ENCODE peak calls at places on chromosomes 2 and 18, in seven cellular contexts. V is transverse colon, P is GM23248, R is A549, B is lower lobe of right lung, C is heart right ventricle, T is body of pancreas. H is an unnamed sample. For H3K9me3, the result is how much of the 10 kb centered on the place peaks cover.

GRCh38 chr2:164903944-164904343 is 51.4 kb downstream of the SLC38A11 start:
- DNase-seq in P (peak), B (no peak), C (no peak), R (no peak), T (peak), V (no peak), H (no peak)

GRCh38 chr18:34108206-34108605 is 116.5 kb downstream of the NOL4 start:
- DNase-seq in R (no peak), C (no peak), B (no peak), P (no peak), T (no peak), V (no peak), H (no peak)

GRCh38 chr2:241867776-241868420 is 1.6 kb upstream of the RTP5 start:
- DNase-seq in V (no peak), R (no peak), T (peak), B (no peak), P (peak), C (peak), H (peak)

GRCh38 chr18:32730620-32731021 is 42.2 kb downstream of the KLHL14 start:
- DNase-seq in C (no peak), T (no peak), V (no peak), P (peak), B (no peak), R (no peak), H (no peak)

GRCh38 chr18:63131106-63131943 is 188.2 kb downstream of the BCL2 start:
- DNase-seq in C (no peak), B (no peak), R (peak), T (peak), P (peak), V (peak), H (peak)

GRCh38 chr2:64260817-64261216 is 116.6 kb upstream of the PELI1 start:
- DNase-seq in R (no peak), B (peak), P (no peak), C (peak), T (peak), V (peak), H (no peak)

GRCh38 chr2:203534486-203535077 is 519 bp downstream of the RAPH1 start:
- DNase-seq in B (no peak), T (no peak), C (no peak), V (peak), P (peak), R (peak), H (no peak)

GRCh38 chr2:28608829-28609400 is 113.1 kb downstream of the PLB1 start:
- DNase-seq in R (no peak), P (no peak), V (no peak), B (no peak), C (no peak), T (no peak), H (no peak)

GRCh38 chr18:52002600-52002999 is 337.4 kb upstream of the DCC start:
- DNase-seq in C (no peak), R (no peak), T (no peak), V (no peak), B (no peak), P (no peak), H (no peak)

GRCh38 chr2:8719528-8719927 is 37.7 kb downstream of the ID2 start:
- DNase-seq in C (no peak), V (no peak), R (no peak), B (no peak), T (peak), P (peak), H (no peak)

GRCh38 chr2:121196849-121197155 is 88.2 kb downstream of the TFCP2L1 start:
- DNase-seq in R (no peak), B (no peak), T (no peak), C (no peak), P (no peak), V (no peak), H (no peak)

DNA sequence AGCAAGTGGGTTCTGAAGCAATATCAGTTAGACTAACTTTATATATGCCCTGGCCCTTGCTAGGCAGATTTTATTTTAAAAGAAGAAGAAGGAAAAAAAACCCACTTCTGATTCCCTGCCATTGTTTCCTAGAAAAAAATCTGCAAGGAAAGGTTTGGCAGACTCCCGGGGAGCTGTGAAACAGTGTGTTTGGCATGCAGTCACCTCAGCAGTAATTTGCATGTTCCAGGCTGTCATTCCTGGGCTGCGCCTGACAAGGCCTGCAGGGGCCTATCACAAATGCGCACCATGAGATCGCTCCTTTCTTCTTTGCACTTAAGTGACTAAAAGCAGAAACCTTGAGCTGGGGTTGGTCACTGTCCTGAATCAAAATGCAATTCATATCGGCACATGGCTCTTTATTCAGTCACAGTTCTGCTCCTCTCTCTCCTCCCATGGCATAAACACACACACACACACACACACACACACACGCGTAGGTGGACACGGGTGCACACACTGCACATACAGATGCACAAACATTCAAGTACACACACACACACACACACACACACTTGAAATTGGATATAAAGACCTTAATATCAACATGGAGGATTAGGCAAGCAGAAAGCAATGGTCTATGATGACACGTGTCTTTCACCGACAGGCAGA is 172.8 kb downstream of the MYT1L start:
- DNase-seq in B (no peak), R (no peak), P (no peak), V (no peak), C (no peak), T (no peak), H (no peak)
- H3K9me3 ChIP-seq in B (under half), R (under half), P (under half), V (under half), C (under half), T (under half), H (under half)

GRCh38 chr2:126674075-126674744 is 18.3 kb downstream of the GYPC start:
- DNase-seq in P (no peak), B (no peak), V (no peak), T (no peak), C (no peak), R (no peak), H (no peak)

GRCh38 chr2:126675637-126676036 is 19.7 kb downstream of the GYPC start:
- DNase-seq in C (no peak), V (no peak), T (no peak), P (no peak), B (no peak), R (no peak), H (no peak)

GRCh38 chr2:126671049-126671448 is 15.1 kb downstream of the GYPC start:
- DNase-seq in P (no peak), T (no peak), B (no peak), R (no peak), C (no peak), V (no peak), H (no peak)

GRCh38 chr2:126671488-126671887 is 15.5 kb downstream of the GYPC start:
- DNase-seq in C (no peak), V (no peak), R (no peak), P (no peak), B (no peak), T (no peak), H (no peak)

GRCh38 chr2:126673215-126673614 is 17.3 kb downstream of the GYPC start:
- DNase-seq in V (no peak), P (no peak), B (no peak), R (no peak), T (no peak), C (no peak), H (no peak)
- H3K9me3 ChIP-seq in V (under half), P (under half), B (under half), R (under half), T (under half), C (under half), H (under half)

GRCh38 chr2:2871480-2872308 is 505.9 kb downstream of the EIPR1 start:
- DNase-seq in V (no peak), R (no peak), B (no peak), C (no peak), T (no peak), P (no peak), H (no peak)
- H3K9me3 ChIP-seq in V (under half), R (under half), B (under half), C (under half), T (under half), P (under half), H (under half)

GRCh38 chr2:237653791-237654558 is 26.6 kb downstream of the LRRFIP1 start:
- DNase-seq in P (no peak), T (no peak), B (no peak), C (no peak), R (no peak), V (no peak), H (no peak)

GRCh38 chr2:237651761-237652160 is 24.4 kb downstream of the LRRFIP1 start:
- DNase-seq in B (no peak), T (no peak), P (no peak), R (no peak), V (no peak), C (no peak), H (no peak)

GRCh38 chr2:237650455-237650850 is 23.1 kb downstream of the LRRFIP1 start:
- DNase-seq in C (no peak), V (no peak), R (no peak), P (no peak), B (peak), T (peak), H (no peak)

GRCh38 chr2:237652854-237653253 is 25.5 kb downstream of the LRRFIP1 start:
- DNase-seq in R (no peak), B (no peak), P (no peak), V (no peak), T (no peak), C (no peak), H (no peak)

GRCh38 chr2:237652181-237652580 is 24.8 kb downstream of the LRRFIP1 start:
- DNase-seq in V (no peak), C (peak), P (no peak), T (no peak), B (no peak), R (no peak), H (no peak)
- H3K9me3 ChIP-seq in V (under half), C (under half), P (under half), T (under half), B (under half), R (under half), H (under half)

GRCh38 chr18:908631-909621 is 4.3 kb downstream of the ADCYAP1 start:
- DNase-seq in P (peak), B (no peak), C (no peak), R (no peak), T (no peak), V (no peak), H (no peak)

GRCh38 chr18:907171-907879 is 2.7 kb downstream of the ADCYAP1 start:
- DNase-seq in P (peak), C (no peak), B (peak), V (no peak), T (peak), R (no peak), H (no peak)

GRCh38 chr18:905948-906415 is 1.3 kb downstream of the ADCYAP1 start:
- DNase-seq in R (no peak), B (no peak), P (no peak), V (no peak), T (no peak), C (no peak), H (no peak)

GRCh38 chr18:906416-907170 is 1.9 kb downstream of the ADCYAP1 start:
- DNase-seq in R (no peak), V (no peak), P (peak), B (no peak), C (no peak), T (no peak), H (no peak)

DNA sequence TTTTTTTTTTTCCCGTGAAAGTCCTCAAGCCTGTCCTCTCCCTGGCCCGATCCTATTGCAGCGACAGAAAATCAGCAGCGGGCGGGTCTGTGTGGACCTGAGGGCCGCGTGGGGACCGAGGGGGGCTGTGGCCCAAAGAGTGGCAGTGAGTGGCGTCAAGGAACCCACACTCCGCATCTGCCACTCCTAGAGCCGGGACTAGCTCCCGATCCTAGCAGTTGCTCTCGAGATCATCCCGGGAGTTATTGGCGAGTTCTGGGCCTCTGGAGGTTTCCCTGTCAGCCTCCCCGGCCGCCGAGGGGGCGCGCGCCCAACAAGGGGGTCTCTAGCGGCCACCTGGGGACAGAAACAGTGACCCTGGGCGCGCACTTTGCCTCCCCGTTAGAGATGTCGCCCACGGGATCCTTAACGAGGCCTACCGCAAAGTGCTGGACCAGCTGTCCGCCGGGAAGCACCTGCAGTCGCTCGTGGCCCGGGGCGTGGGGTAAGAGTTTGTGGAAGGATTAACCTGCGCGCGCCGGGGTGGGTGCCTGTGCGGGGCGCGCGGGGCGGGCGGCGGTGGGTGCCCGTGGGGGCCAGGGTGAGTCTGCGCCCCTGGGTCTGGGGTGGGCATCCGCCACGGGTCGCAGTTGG is 3.3 kb downstream of the ADCYAP1 start:
- DNase-seq in P (no peak), R (no peak), V (no peak), B (peak), T (no peak), C (no peak), H (no peak)
- H3K9me3 ChIP-seq in P (under half), R (under half), V (under half), B (under half), T (under half), C (under half), H (under half)

GRCh38 chr2:170715932-170716777 is 1.0 kb downstream of the SP5 start:
- DNase-seq in R (no peak), C (peak), T (no peak), V (peak), B (no peak), P (no peak), H (no peak)
- H3K9me3 ChIP-seq in R (under half), C (under half), T (under half), V (under half), B (under half), P (under half), H (under half)

DNA sequence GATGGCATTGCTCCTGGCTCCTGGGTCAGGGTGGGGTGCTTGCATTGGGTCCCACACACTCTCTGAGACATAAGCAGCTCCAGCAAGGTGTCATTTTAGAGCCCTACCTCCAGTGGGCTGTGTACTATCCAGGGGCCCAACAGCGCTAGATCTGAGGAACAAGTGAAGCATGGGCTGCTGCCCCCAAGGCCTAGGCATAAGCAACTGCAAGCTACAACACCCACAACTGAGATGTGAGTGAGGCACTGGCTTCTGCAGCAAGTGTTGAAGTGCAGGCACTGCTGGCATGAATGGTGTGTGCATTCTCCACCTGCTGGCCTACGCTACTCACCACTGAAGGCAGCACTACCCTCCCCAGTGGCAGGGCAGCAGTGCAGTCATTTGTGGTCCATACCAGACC is 81.0 kb upstream of the STK39 start:
- DNase-seq in P (no peak), B (no peak), C (no peak), T (no peak), V (no peak), R (no peak), H (no peak)
- H3K9me3 ChIP-seq in P (under half), B (under half), C (under half), T (under half), V (under half), R (under half), H (under half)

GRCh38 chr2:52895726-52896340 is 871.8 kb upstream of the CHAC2 start:
- DNase-seq in V (no peak), B (no peak), T (no peak), P (no peak), C (no peak), R (no peak), H (no peak)

DNA sequence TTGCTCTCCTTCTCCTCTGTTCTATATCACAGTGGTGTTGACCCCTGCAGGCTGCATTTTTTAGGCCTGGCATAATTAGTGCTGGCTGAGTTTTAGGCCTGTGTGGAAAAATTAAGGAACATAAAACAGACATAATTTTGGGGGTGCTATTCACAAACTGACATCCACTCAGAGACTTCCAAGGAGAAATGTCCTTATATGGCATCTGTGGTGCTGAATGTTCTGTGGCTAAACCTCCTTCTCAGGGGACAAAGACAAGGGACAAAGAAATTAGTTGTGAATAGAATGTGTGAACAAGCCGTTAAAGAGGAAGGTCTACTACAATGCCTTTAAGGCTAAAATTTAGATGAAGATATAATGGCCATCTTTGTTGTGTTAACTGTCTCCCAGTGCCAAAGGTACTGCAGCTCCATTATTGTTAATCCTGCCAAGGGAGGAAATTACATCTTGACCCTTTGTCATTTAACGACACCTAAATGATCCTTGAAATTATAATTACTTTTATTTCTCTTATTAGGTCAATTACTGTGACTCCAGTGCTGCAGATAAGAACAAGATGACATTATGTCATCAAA is 870.0 kb upstream of the CHAC2 start:
- DNase-seq in R (no peak), B (no peak), T (no peak), P (no peak), V (no peak), C (no peak), H (no peak)
- H3K9me3 ChIP-seq in R (under half), B (under half), T (under half), P (under half), V (under half), C (half or more), H (under half)